ENCODE peak calls at places on chromosomes 1 and 21, in five cellular contexts. One of them, this sample, is unnamed.

GRCh38 chr1:226195144-226195543 is 8.6 kb upstream of the ACBD3 start:
- DNase-seq in IMR-90: no peak
- DNase-seq in HTR-8/SVneo: no peak
- DNase-seq in fibroblast of the aortic adventitia: no peak
- DNase-seq in posterior cingulate gyrus: no peak
- DNase-seq in this sample: no peak

GRCh38 chr1:43253876-43254275 is 15.9 kb upstream of the TMEM125 start:
- DNase-seq in IMR-90: no peak
- DNase-seq in HTR-8/SVneo: no peak
- DNase-seq in fibroblast of the aortic adventitia: no peak
- DNase-seq in posterior cingulate gyrus: no peak
- DNase-seq in this sample: no peak

GRCh38 chr1:48003741-48004503 is 6.7 kb upstream of the TRABD2B start:
- DNase-seq in IMR-90: no peak
- DNase-seq in HTR-8/SVneo: no peak
- DNase-seq in fibroblast of the aortic adventitia: no peak
- DNase-seq in posterior cingulate gyrus: no peak
- DNase-seq in this sample: no peak

GRCh38 chr1:65265296-65266271 is 43.8 kb upstream of the DNAJC6 start:
- DNase-seq in IMR-90: no peak
- DNase-seq in HTR-8/SVneo: no peak
- DNase-seq in fibroblast of the aortic adventitia: peak
- DNase-seq in posterior cingulate gyrus: peak
- DNase-seq in this sample: no peak

GRCh38 chr21:35291963-35292627 is 243.0 kb upstream of the RUNX1 start:
- DNase-seq in IMR-90: peak
- DNase-seq in HTR-8/SVneo: no peak
- DNase-seq in fibroblast of the aortic adventitia: no peak
- DNase-seq in posterior cingulate gyrus: no peak
- DNase-seq in this sample: peak

GRCh38 chr1:215878843-215879242 is 311.7 kb downstream of the KCTD3 start:
- DNase-seq in IMR-90: no peak
- DNase-seq in HTR-8/SVneo: no peak
- DNase-seq in fibroblast of the aortic adventitia: no peak
- DNase-seq in posterior cingulate gyrus: no peak
- DNase-seq in this sample: no peak

GRCh38 chr1:196001188-196001587 is 607.1 kb downstream of the KCNT2 start:
- DNase-seq in IMR-90: no peak
- DNase-seq in HTR-8/SVneo: no peak
- DNase-seq in fibroblast of the aortic adventitia: no peak
- DNase-seq in posterior cingulate gyrus: no peak
- DNase-seq in this sample: no peak

GRCh38 chr21:44337941-44338895 is 972 bp downstream of the CFAP410 start:
- DNase-seq in IMR-90: peak
- DNase-seq in HTR-8/SVneo: peak
- DNase-seq in fibroblast of the aortic adventitia: peak
- DNase-seq in posterior cingulate gyrus: peak
- DNase-seq in this sample: no peak

GRCh38 chr1:42730988-42731387 is 9.0 kb downstream of the CLDN19 start:
- DNase-seq in IMR-90: no peak
- DNase-seq in HTR-8/SVneo: no peak
- DNase-seq in fibroblast of the aortic adventitia: peak
- DNase-seq in posterior cingulate gyrus: no peak
- DNase-seq in this sample: no peak

GRCh38 chr1:97621955-97622354 is 298.9 kb downstream of the DPYD start:
- DNase-seq in IMR-90: peak
- DNase-seq in HTR-8/SVneo: no peak
- DNase-seq in fibroblast of the aortic adventitia: peak
- DNase-seq in posterior cingulate gyrus: no peak
- DNase-seq in this sample: no peak

GRCh38 chr1:160084771-160085321 is 3.5 kb downstream of the KCNJ9 start:
- DNase-seq in IMR-90: no peak
- DNase-seq in HTR-8/SVneo: no peak
- DNase-seq in fibroblast of the aortic adventitia: no peak
- DNase-seq in posterior cingulate gyrus: no peak
- DNase-seq in this sample: no peak

GRCh38 chr1:1925437-1926345 is 6.6 kb upstream of the TMEM52 start:
- DNase-seq in IMR-90: no peak
- DNase-seq in HTR-8/SVneo: no peak
- DNase-seq in fibroblast of the aortic adventitia: no peak
- DNase-seq in posterior cingulate gyrus: no peak
- DNase-seq in this sample: no peak

GRCh38 chr1:182601416-182601786 is 2.8 kb downstream of the RGS16 start:
- DNase-seq in IMR-90: peak
- DNase-seq in HTR-8/SVneo: peak
- DNase-seq in fibroblast of the aortic adventitia: peak
- DNase-seq in posterior cingulate gyrus: peak
- DNase-seq in this sample: peak

GRCh38 chr1:22522221-22522743 is 41.0 kb upstream of the EPHA8 start:
- DNase-seq in IMR-90: no peak
- DNase-seq in HTR-8/SVneo: no peak
- DNase-seq in fibroblast of the aortic adventitia: no peak
- DNase-seq in posterior cingulate gyrus: no peak
- DNase-seq in this sample: no peak

GRCh38 chr1:35499652-35500176 is 57.5 kb downstream of the KIAA0319L start:
- DNase-seq in IMR-90: no peak
- DNase-seq in HTR-8/SVneo: no peak
- DNase-seq in fibroblast of the aortic adventitia: no peak
- DNase-seq in posterior cingulate gyrus: peak
- DNase-seq in this sample: no peak

GRCh38 chr1:86449103-86449502 is 19.6 kb upstream of the CLCA1 start:
- DNase-seq in IMR-90: no peak
- DNase-seq in HTR-8/SVneo: no peak
- DNase-seq in fibroblast of the aortic adventitia: no peak
- DNase-seq in posterior cingulate gyrus: no peak
- DNase-seq in this sample: no peak

GRCh38 chr21:28338906-28339305 is 653.8 kb downstream of the LTN1 start:
- DNase-seq in IMR-90: no peak
- DNase-seq in HTR-8/SVneo: no peak
- DNase-seq in fibroblast of the aortic adventitia: peak
- DNase-seq in posterior cingulate gyrus: no peak
- DNase-seq in this sample: no peak